ENCODE peak calls at places on chromosomes 7 and 10, in nine cellular contexts. F is heart left ventricle, U is uterus, L is right lobe of liver, Y is upper lobe of left lung, X is IMR-90, A is breast epithelium, G is ovary, O is prostate gland. B is an unnamed sample. For H3K27me3, the result is how much of the 10 kb centered on the place peaks cover.

GRCh38 chr10:114566064-114566463 is 92.0 kb downstream of the ABLIM1 start:
- DNase-seq in O (no peak), U (no peak), Y (no peak), G (no peak), X (no peak), F (no peak), A (no peak), L (no peak), B (no peak)

GRCh38 chr7:43198599-43199090 is 86.2 kb downstream of the HECW1 start:
- DNase-seq in F (no peak), Y (no peak), U (no peak), A (no peak), O (no peak), X (no peak), G (no peak), L (no peak), B (no peak)

GRCh38 chr7:21733837-21734236 is 191.0 kb downstream of the DNAH11 start:
- DNase-seq in A (no peak), L (peak), G (no peak), X (no peak), Y (no peak), U (no peak), O (no peak), F (no peak), B (no peak)

GRCh38 chr7:96973986-96974385 is 31.4 kb upstream of the DLX6 start:
- DNase-seq in Y (no peak), U (no peak), G (no peak), L (no peak), O (no peak), A (no peak), X (peak), F (no peak), B (no peak)

GRCh38 chr10:34922138-34922537 is 107.0 kb upstream of the PARD3 start:
- DNase-seq in L (no peak), A (no peak), X (peak), O (no peak), U (no peak), F (no peak), G (no peak), Y (no peak), B (no peak)

GRCh38 chr7:24778543-24779282 is 21.4 kb upstream of the GSDME start:
- DNase-seq in O (no peak), L (no peak), G (no peak), X (peak), U (no peak), Y (peak), A (peak), F (peak), B (peak)

GRCh38 chr10:95445223-95445836 is 115.8 kb downstream of the SORBS1 start:
- DNase-seq in L (peak), A (peak), G (peak), U (peak), Y (peak), X (peak), F (peak), O (peak), B (peak)

GRCh38 chr7:36128448-36129047 is 24.5 kb upstream of the EEPD1 start:
- DNase-seq in U (peak), Y (peak), F (peak), L (peak), A (peak), O (peak), G (peak), X (peak), B (peak)

GRCh38 chr7:155355176-155355575 is 57.5 kb downstream of the INSIG1 start:
- DNase-seq in A (no peak), Y (no peak), G (no peak), L (no peak), F (no peak), U (no peak), O (no peak), X (no peak), B (no peak)

GRCh38 chr7:155353256-155353897 is 55.7 kb downstream of the INSIG1 start:
- DNase-seq in X (no peak), L (no peak), G (no peak), U (no peak), O (no peak), F (no peak), A (no peak), Y (no peak), B (no peak)

GRCh38 chr7:155355745-155356144 is 58.1 kb downstream of the INSIG1 start:
- DNase-seq in X (no peak), U (no peak), F (no peak), Y (no peak), L (no peak), A (no peak), G (no peak), O (no peak), B (no peak)

GRCh38 chr7:155352753-155353115 is 55.1 kb downstream of the INSIG1 start:
- DNase-seq in A (no peak), L (no peak), G (no peak), Y (peak), F (no peak), U (no peak), O (no peak), X (no peak), B (no peak)

GRCh38 chr7:155354371-155355048 is 56.8 kb downstream of the INSIG1 start:
- DNase-seq in F (no peak), L (no peak), Y (no peak), X (no peak), A (no peak), O (no peak), U (no peak), G (no peak), B (no peak)
- H3K27me3 ChIP-seq in F (under half), L (under half), Y (under half), X (under half), A (half or more), O (under half), U (under half), G (under half), B (under half)

GRCh38 chr10:50579491-50580259 is 44.1 kb downstream of the SGMS1 start:
- DNase-seq in X (no peak), Y (no peak), G (no peak), O (peak), F (no peak), L (no peak), A (no peak), U (no peak), B (no peak)

GRCh38 chr10:50577681-50578350 is 45.9 kb downstream of the SGMS1 start:
- DNase-seq in A (no peak), G (no peak), F (no peak), X (peak), U (no peak), Y (peak), O (no peak), L (no peak), B (no peak)

GRCh38 chr10:50580260-50580891 is 43.4 kb downstream of the SGMS1 start:
- DNase-seq in O (no peak), L (no peak), X (no peak), A (no peak), G (no peak), Y (no peak), U (no peak), F (no peak), B (no peak)

GRCh38 chr10:50576995-50577394 is 46.8 kb downstream of the SGMS1 start:
- DNase-seq in L (no peak), A (no peak), G (no peak), O (no peak), X (no peak), U (no peak), Y (no peak), F (no peak), B (no peak)

GRCh38 chr10:50578949-50579348 is 44.8 kb downstream of the SGMS1 start:
- DNase-seq in G (no peak), O (no peak), A (no peak), F (no peak), Y (no peak), X (no peak), L (no peak), U (no peak), B (no peak)
- H3K27ac ChIP-seq in G (no peak), O (peak), A (no peak), F (no peak), Y (no peak), X (no peak), L (no peak), U (no peak), B (no peak)

DNA sequence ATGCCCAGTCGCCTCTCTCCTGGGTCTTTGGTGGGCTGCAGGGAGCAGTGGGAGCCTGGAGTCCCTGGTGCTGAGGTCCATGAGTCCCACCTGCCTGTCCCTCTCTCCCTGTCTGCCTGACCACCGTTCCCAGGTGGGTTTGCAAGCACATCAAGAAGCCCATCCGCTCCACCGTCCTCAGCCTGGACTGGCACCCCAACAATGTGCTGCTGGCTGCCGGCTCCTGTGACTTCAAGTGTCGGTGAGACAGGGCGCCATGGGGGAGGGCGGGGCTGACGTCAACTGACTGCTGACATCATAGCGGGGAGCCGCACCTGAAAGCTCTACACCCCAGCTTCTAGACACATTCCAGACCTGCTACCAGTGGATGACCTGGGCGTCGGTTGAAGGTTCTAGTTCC is 15.2 kb downstream of the ARPC1B start:
- DNase-seq in L (no peak), O (no peak), A (no peak), X (no peak), Y (no peak), F (no peak), U (no peak), G (no peak), B (no peak)
- TF ChIP-seq POLR2A in L (no peak), O (no peak), A (no peak), X (no peak), Y (no peak), F (no peak), U (no peak), G (no peak), B (no peak)

GRCh38 chr10:123909866-123910265 is 18.3 kb upstream of the CPXM2 start:
- DNase-seq in G (no peak), A (no peak), X (no peak), F (no peak), Y (no peak), O (no peak), U (no peak), L (no peak), B (no peak)

GRCh38 chr10:123916775-123917174 is 25.2 kb upstream of the CPXM2 start:
- DNase-seq in F (no peak), O (no peak), U (no peak), X (no peak), A (no peak), Y (no peak), L (no peak), G (no peak), B (no peak)

GRCh38 chr10:123911866-123912265 is 20.3 kb upstream of the CPXM2 start:
- DNase-seq in L (no peak), O (no peak), U (no peak), X (no peak), G (no peak), F (no peak), Y (no peak), A (no peak), B (no peak)

GRCh38 chr10:123912466-123913201 is 21.0 kb upstream of the CPXM2 start:
- DNase-seq in X (no peak), L (no peak), F (no peak), A (no peak), U (no peak), O (no peak), G (no peak), Y (no peak), B (no peak)

DNA sequence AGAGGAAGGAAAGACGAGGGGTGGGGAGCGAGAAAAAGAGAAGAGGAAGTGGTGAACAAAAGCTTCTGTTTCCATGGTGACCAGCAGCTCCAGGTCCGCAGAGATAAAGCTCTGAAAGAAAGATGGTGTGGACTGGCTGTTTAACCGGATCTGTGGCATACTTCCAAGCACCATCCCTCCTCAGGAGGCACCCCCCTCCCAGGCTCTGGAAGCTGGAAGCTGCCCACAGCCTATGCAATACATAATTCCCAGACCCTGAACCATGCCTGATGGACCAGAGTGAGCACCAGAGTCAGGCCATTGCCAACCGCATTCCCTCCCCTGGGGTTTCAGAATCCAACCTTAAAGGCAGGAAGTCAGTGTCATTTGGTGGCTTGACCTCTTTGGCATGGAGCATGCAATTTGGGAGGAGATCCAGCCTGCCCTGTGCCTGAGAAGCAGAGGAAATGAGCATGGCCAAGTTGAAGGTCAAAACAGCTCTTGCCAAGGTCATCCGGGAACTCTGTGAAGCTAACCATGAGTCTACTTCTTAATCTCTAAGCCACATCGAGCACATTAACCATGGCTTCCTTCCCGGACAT is 22.2 kb upstream of the CPXM2 start:
- DNase-seq in L (no peak), O (no peak), G (peak), Y (no peak), X (no peak), F (no peak), A (no peak), U (peak), B (peak)
- H3K27me3 ChIP-seq in L (under half), O (under half), G (under half), Y (under half), X (under half), F (under half), A (under half), U (under half), B (under half)

DNA sequence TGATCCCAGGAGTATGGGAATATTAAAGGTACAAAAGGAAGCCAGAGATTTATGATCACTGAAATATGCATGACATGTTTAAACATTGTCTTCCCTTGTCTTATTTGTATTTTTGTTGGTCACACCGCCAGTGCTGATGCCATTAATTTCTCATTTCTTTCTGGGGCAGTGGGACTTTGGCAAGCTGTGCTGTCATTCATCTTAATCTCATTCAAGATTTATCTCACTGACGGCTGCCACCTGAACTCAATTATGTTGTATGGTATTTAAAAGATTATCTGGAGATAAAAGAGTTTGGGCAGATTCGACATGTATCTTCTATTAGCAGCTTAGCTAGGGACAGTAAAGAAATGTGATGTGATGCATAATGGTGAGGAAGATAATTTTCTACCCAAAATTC is 284.9 kb upstream of the PLXDC2 start:
- DNase-seq in A (no peak), F (no peak), U (no peak), L (no peak), G (no peak), O (no peak), Y (no peak), X (no peak), B (no peak)
- H3K27ac ChIP-seq in A (no peak), F (no peak), U (no peak), L (no peak), G (no peak), O (no peak), Y (no peak), X (no peak), B (no peak)

GRCh38 chr10:18658992-18659783 is at the start of gene ARL5B:
- DNase-seq in O (peak), U (peak), X (peak), Y (peak), G (peak), F (peak), A (peak), L (peak), B (peak)
- TF ChIP-seq POLR2A in O (peak), U (peak), X (peak), Y (peak), G (peak), F (peak), A (peak), L (peak), B (peak)

DNA sequence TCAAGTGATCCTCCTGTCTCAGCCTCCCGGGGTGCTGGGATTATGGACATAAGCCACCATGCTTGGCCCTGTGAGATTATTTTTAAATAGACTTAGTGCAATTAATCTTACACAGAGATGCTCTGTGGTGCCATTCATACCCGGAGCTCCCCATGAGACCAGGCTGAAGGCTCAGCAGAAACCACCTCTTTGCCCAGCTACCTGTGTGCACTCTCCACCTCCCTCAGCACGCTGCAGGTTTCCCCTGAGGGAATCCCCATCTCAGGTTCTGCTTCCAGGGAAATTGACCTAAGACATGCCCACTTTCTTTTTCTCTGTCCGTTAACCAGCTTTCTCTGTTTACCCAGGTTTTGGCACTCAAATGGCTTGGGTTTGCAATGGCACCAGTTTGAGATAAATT is 260.5 kb downstream of the SFMBT2 start:
- DNase-seq in G (no peak), F (no peak), A (no peak), Y (no peak), O (no peak), X (no peak), L (no peak), U (no peak), B (no peak)
- H3K27me3 ChIP-seq in G (under half), F (under half), A (under half), Y (under half), O (under half), X (under half), L (under half), U (under half), B (under half)

B was measured in adrenal gland.